ENCODE peak calls at places on chromosomes 13 and 19, in ten cellular contexts. L, E, S, N, H, U, Q, V, C and B are unnamed samples.

GRCh38 chr13:98207411-98207810 is 30.3 kb upstream of the RNF113B start:
- DNase-seq in V (peak), E (no peak), H (peak), C (no peak), Q (no peak), U (no peak), S (no peak), N (no peak), L (no peak), B (no peak)

GRCh38 chr19:52670046-52670445 is 31.9 kb upstream of the ZNF83 start:
- DNase-seq in N (peak), H (no peak), V (peak), Q (peak), C (no peak), E (no peak), U (no peak), L (no peak), S (no peak), B (no peak)

GRCh38 chr19:6532244-6532999 is 1.6 kb downstream of the TNFSF9 start:
- DNase-seq in U (no peak), Q (no peak), C (no peak), H (no peak), N (no peak), S (no peak), E (no peak), L (no peak), V (no peak), B (no peak)

GRCh38 chr19:2763687-2764086 is 19.4 kb downstream of the SGTA start:
- DNase-seq in V (no peak), C (no peak), H (no peak), U (no peak), L (no peak), N (no peak), S (no peak), E (no peak), Q (no peak), B (no peak)

GRCh38 chr13:68982961-68983619 is 1124.5 kb upstream of the ATXN8OS start:
- DNase-seq in E (no peak), L (no peak), H (no peak), U (no peak), V (no peak), Q (no peak), N (no peak), S (no peak), C (no peak), B (peak)

GRCh38 chr13:95117092-95117491 is 184.2 kb downstream of the ABCC4 start:
- DNase-seq in V (no peak), L (no peak), C (no peak), E (no peak), Q (no peak), N (peak), H (no peak), U (peak), S (no peak), B (no peak)

GRCh38 chr13:81781471-81781870 is 1440.5 kb upstream of the SPRY2 start:
- DNase-seq in C (no peak), V (no peak), N (no peak), L (no peak), S (no peak), U (no peak), H (no peak), Q (no peak), E (no peak), B (no peak)

GRCh38 chr19:45615795-45616708 is 14.0 kb upstream of the GPR4 start:
- DNase-seq in U (peak), C (peak), H (peak), Q (peak), L (peak), E (peak), N (peak), S (no peak), V (no peak), B (peak)

GRCh38 chr13:92097337-92097903 is 699.0 kb downstream of the GPC5 start:
- DNase-seq in L (no peak), V (no peak), S (no peak), U (no peak), C (no peak), N (no peak), Q (peak), E (no peak), H (no peak), B (no peak)

GRCh38 chr13:34064456-34065205 is 246.7 kb downstream of the RFC3 start:
- DNase-seq in C (no peak), N (peak), H (no peak), U (no peak), L (peak), S (no peak), V (no peak), Q (no peak), E (peak), B (no peak)

GRCh38 chr19:58385313-58386165 is 1.5 kb upstream of the RPS5 start:
- DNase-seq in C (no peak), E (no peak), N (no peak), S (no peak), Q (no peak), V (no peak), U (no peak), L (no peak), H (no peak), B (no peak)

GRCh38 chr13:50140742-50141659 is 125.8 kb downstream of the KCNRG start:
- DNase-seq in N (no peak), U (no peak), Q (no peak), E (no peak), V (no peak), S (no peak), L (peak), C (no peak), H (no peak), B (no peak)

GRCh38 chr19:2391118-2391725 is 31.2 kb downstream of the TMPRSS9 start:
- DNase-seq in N (peak), H (peak), Q (peak), U (no peak), L (peak), S (peak), C (no peak), E (peak), V (peak), B (no peak)

GRCh38 chr19:33100894-33101644 is 20.1 kb downstream of the GPATCH1 start:
- DNase-seq in C (no peak), N (peak), L (no peak), S (no peak), H (no peak), V (no peak), Q (peak), U (no peak), E (no peak), B (no peak)

GRCh38 chr13:21067794-21068193 is 6.4 kb upstream of the LATS2 start:
- DNase-seq in C (no peak), Q (no peak), U (peak), N (no peak), L (no peak), H (no peak), S (no peak), E (no peak), V (no peak), B (no peak)

GRCh38 chr19:4058696-4059492 is 7.8 kb downstream of the ZBTB7A start:
- DNase-seq in E (no peak), N (no peak), S (no peak), V (no peak), Q (no peak), C (no peak), H (no peak), U (no peak), L (no peak), B (no peak)

GRCh38 chr13:110340812-110341444 is 33.8 kb downstream of the COL4A2 start:
- DNase-seq in S (no peak), U (peak), E (peak), Q (peak), V (no peak), C (no peak), L (no peak), H (peak), N (no peak), B (no peak)

GRCh38 chr13:52195052-52195837 is 35.8 kb upstream of the NEK3 start:
- DNase-seq in C (no peak), Q (peak), U (peak), E (peak), N (peak), S (no peak), V (no peak), H (peak), L (peak), B (no peak)
- TF ChIP-seq CTCF in C (no peak), Q (no peak), U (no peak), E (peak), N (no peak), S (peak), V (no peak), H (peak), L (no peak), B (no peak)

GRCh38 chr19:9883764-9884163 is 48.6 kb downstream of the PIN1 start:
- DNase-seq in V (no peak), S (no peak), C (no peak), H (no peak), N (no peak), Q (no peak), U (no peak), L (no peak), E (no peak), B (no peak)

GRCh38 chr19:9881720-9882119 is 46.6 kb downstream of the PIN1 start:
- DNase-seq in H (no peak), E (no peak), S (no peak), U (no peak), L (no peak), N (peak), V (no peak), C (no peak), Q (no peak), B (no peak)

GRCh38 chr19:9883231-9883758 is 48.2 kb downstream of the PIN1 start:
- DNase-seq in E (no peak), L (peak), S (no peak), C (peak), U (no peak), N (peak), V (no peak), Q (no peak), H (no peak), B (no peak)

GRCh38 chr19:9885077-9885552 is 50.0 kb downstream of the PIN1 start:
- DNase-seq in C (no peak), Q (peak), V (no peak), N (peak), E (peak), S (no peak), U (no peak), L (no peak), H (peak), B (no peak)
- TF ChIP-seq CTCF in C (peak), Q (peak), V (peak), N (peak), E (peak), S (peak), U (peak), L (peak), H (peak), B (peak)

DNA sequence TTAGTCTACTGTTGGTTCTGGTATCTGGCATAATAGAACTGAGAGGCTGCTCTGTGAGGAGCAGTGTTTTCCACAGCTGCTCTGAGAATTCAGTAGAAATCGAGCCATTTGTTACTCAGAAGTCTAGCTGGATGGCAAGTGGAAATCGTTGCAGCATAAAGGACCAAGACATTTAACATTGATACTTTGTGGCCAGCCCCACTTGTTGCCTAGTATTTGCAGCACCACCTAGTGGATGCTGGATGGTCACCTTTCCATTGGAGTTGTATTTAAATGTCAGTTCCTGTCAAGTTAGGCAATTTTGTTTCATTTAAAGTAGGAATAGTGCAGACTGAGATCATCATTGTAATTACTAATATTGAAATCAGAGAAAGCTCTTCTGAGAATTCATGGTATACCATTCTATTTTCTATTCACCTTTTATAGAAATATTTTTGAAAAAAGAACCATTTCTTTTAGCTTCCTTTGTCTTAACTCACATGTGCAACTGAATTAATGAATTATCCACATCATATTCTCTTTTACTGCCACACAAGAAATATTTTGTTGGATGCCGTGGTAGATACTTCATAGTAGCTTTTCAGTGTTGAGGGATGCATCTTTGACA is 64.6 kb downstream of the PDS5B start:
- DNase-seq in C (no peak), H (peak), E (peak), S (no peak), L (peak), N (peak), V (no peak), Q (peak), U (no peak), B (no peak)
- TF ChIP-seq CTCF in C (peak), H (peak), E (peak), S (peak), L (peak), N (peak), V (peak), Q (peak), U (peak), B (peak)

GRCh38 chr19:42634409-42635232 is 39.9 kb upstream of the CEACAM8 start:
- DNase-seq in C (no peak), N (peak), V (no peak), H (peak), S (no peak), U (no peak), E (peak), L (peak), Q (no peak), B (no peak)
- TF ChIP-seq CTCF in C (no peak), N (peak), V (peak), H (peak), S (peak), U (peak), E (peak), L (peak), Q (no peak), B (peak)

GRCh38 chr19:39409886-39410619 is 2.4 kb upstream of the PLEKHG2 start:
- DNase-seq in V (no peak), H (peak), S (no peak), Q (peak), U (no peak), N (no peak), L (peak), C (no peak), E (peak), B (peak)
- TF ChIP-seq CTCF in V (no peak), H (peak), S (no peak), Q (no peak), U (no peak), N (no peak), L (no peak), C (peak), E (peak), B (no peak)

DNA sequence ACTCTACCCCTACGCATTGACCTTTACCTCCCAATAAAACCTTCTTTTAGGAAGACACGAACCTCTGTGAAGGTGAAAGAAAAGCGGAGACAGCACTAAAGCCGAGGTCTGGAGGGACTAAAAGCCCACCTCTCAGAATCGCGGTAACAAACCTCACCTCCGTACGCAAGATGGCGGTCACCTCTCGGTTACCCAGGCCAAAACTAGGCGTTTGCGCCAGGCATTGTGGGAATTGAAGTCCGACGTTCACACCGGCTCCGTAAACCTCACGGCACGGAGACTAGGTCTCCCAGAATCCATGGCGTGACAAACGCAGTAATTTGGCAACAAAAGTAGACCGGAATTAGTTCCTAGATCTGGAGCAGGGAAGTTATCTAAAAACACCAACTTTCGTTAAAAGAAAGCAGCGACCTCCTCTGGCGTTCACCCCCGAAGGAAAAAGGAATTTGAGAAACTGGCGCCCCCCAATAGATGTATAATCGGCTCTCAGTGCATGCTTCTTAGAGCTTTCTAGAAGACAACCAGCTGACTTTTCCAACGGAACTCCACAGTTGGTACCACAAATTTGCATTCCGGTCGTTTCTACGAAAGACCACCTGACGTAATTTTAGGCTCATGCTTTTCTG is at the start of gene N4BP2L2:
- DNase-seq in U (peak), E (peak), N (peak), S (peak), L (peak), V (peak), H (peak), Q (peak), C (peak), B (peak)
- TF ChIP-seq CTCF in U (peak), E (peak), N (peak), S (no peak), L (no peak), V (peak), H (peak), Q (peak), C (no peak), B (peak)

GRCh38 chr13:41883147-41883546 is 77.8 kb downstream of the VWA8 start:
- DNase-seq in C (no peak), H (no peak), U (no peak), V (no peak), L (no peak), E (no peak), S (no peak), Q (no peak), N (no peak), B (no peak)
- TF ChIP-seq CTCF in C (no peak), H (no peak), U (no peak), V (no peak), L (no peak), E (no peak), S (no peak), Q (no peak), N (no peak), B (no peak)